ENCODE peak calls at places on chromosomes 2 and 18, in five cellular contexts. W is GM12865, J is body of pancreas, X is PC-9, A is AG09309. U is an unnamed sample.

GRCh38 chr18:12066910-12067511 is 26.6 kb upstream of the ANKRD62 start:
- DNase-seq in J (no peak), A (no peak), W (no peak), X (no peak), U (no peak)

GRCh38 chr2:212076456-212076855 is 462.1 kb downstream of the ERBB4 start:
- DNase-seq in A (no peak), W (no peak), J (no peak), X (no peak), U (no peak)

GRCh38 chr2:232058063-232058877 is 96.8 kb downstream of the DIS3L2 start:
- DNase-seq in X (no peak), J (no peak), A (no peak), W (peak; percentile 12), U (no peak)

GRCh38 chr2:12106440-12107080 is 360.1 kb downstream of the LPIN1 start:
- DNase-seq in W (peak; percentile 43), A (peak; percentile 91), X (peak; percentile 84), J (peak; percentile 13), U (peak; percentile 95)

GRCh38 chr2:180208841-180209240 is 201.7 kb upstream of the CWC22 start:
- DNase-seq in X (no peak), W (no peak), A (no peak), J (no peak), U (no peak)

GRCh38 chr2:228657807-228658402 is 476.4 kb upstream of the SPHKAP start:
- DNase-seq in J (no peak), A (no peak), W (peak; percentile 50), X (peak; percentile 1), U (no peak)

GRCh38 chr2:227906991-227907390 is 35.6 kb downstream of the DAW1 start:
- DNase-seq in W (no peak), J (no peak), X (no peak), A (no peak), U (no peak)

GRCh38 chr2:70143314-70144150 is 47.3 kb downstream of the C2orf42 start:
- DNase-seq in A (no peak), J (peak; percentile 64), W (peak; percentile 80), X (peak; percentile 58), U (no peak)

GRCh38 chr2:46506131-46506706 is 26.9 kb downstream of the TMEM247 start:
- DNase-seq in J (no peak), A (no peak), X (no peak), W (no peak), U (no peak)

GRCh38 chr2:183059561-183059960 is 19.0 kb upstream of the DUSP19 start:
- DNase-seq in A (no peak), J (no peak), W (no peak), X (no peak), U (peak; percentile 73)

GRCh38 chr2:145623136-145623535 is 1103.2 kb upstream of the ZEB2 start:
- DNase-seq in J (no peak), X (peak; percentile 30), A (peak; percentile 35), W (no peak), U (no peak)

GRCh38 chr2:88190808-88191721 is 20.9 kb downstream of the THNSL2 start:
- DNase-seq in A (no peak), W (peak; percentile 48), J (peak; percentile 46), X (peak; percentile 33), U (no peak)

GRCh38 chr2:80126596-80127189 is 177.9 kb downstream of the LRRTM1 start:
- DNase-seq in W (no peak), J (no peak), X (no peak), A (peak; percentile 7), U (peak; percentile 10)

GRCh38 chr2:72863046-72863445 is 24.2 kb upstream of the SPR start:
- DNase-seq in X (no peak), W (no peak), A (no peak), J (no peak), U (no peak)

GRCh38 chr2:20594957-20595356 is 55.9 kb downstream of the HS1BP3 start:
- DNase-seq in J (peak; percentile 6), W (no peak), A (no peak), X (no peak), U (no peak)

GRCh38 chr2:72915076-72915906 is 2.0 kb upstream of the EMX1 start:
- DNase-seq in X (no peak), J (no peak), A (no peak), W (no peak), U (no peak)

GRCh38 chr2:184692137-184692734 is 93.9 kb downstream of the ZNF804A start:
- DNase-seq in X (no peak), A (no peak), J (no peak), W (no peak), U (no peak)

GRCh38 chr2:223538920-223539440 is 63.2 kb downstream of the SCG2 start:
- DNase-seq in J (no peak), A (no peak), X (no peak), W (no peak), U (no peak)
- H3K4me3 ChIP-seq in J (no peak overlapping the region), A (no peak overlapping the region), X (no peak overlapping the region), W (no peak overlapping the region), U (no peak overlapping the region)

DNA sequence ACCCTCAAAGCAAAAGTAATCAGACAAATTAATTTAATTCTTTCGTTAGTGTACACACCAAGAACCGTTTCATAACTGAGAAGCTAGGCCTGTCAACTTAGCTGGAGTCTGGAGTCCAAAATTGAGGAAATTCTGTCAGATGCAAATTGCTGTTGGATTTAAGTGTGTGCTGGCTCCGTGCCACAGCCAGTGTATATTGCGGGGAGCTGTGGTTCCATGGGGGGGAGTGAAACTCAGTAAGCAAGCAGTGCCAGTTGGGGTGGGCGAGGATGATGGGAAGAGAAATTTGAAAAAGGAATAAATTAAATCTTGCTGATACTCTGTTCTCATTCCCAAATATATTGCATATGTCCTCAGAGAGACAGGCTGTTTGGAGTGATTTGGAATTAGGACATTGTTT is 4.0 kb downstream of the ARPC2 start:
- DNase-seq in W (no peak), A (no peak), X (no peak), J (no peak), U (no peak)
- H3K4me3 ChIP-seq in W (no peak overlapping the region), A (no peak overlapping the region), X (no peak overlapping the region), J (no peak overlapping the region), U (no peak overlapping the region)

DNA sequence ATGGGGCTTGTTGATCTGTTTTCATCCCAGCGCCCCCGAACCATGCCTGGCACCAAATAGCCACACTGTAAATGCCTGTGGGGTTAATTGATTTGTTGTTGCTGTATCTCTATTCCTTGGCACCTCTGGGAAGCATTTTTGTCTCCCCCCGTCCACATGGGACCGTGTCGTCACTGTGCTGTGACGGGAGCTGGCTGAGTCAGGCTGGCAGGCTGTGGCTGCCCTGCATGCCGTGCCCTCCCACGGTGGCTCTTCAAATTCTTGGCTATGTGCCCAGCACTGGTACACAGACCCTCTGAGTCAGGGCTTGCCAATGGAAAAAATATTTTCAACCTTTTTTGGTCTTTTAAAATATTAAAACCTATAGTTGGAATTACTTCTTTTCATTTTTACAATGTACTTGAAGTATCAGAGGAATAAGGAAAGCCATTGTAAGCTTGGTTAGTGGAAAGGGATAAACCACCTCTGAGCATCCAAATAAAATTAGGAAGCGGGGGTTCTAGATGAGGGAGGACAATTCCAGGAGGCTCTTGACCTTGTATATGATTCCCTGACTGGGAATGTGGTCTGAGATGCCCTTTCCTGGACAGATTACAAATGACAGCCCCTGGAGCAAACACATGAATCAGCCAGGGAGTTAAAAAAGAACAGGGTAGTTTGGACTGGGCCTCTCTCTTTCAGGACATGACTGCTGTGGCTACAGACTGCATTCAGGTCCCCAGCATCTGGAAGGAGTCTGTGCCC is 59.4 kb downstream of the DGKD start:
- DNase-seq in J (peak; percentile 67), W (no peak), A (no peak), X (peak; percentile 93), U (no peak)
- H3K4me3 ChIP-seq in J (no peak overlapping the region), W (no peak overlapping the region), A (no peak overlapping the region), X (peak overlapping the region; percentile 18), U (no peak overlapping the region)

DNA sequence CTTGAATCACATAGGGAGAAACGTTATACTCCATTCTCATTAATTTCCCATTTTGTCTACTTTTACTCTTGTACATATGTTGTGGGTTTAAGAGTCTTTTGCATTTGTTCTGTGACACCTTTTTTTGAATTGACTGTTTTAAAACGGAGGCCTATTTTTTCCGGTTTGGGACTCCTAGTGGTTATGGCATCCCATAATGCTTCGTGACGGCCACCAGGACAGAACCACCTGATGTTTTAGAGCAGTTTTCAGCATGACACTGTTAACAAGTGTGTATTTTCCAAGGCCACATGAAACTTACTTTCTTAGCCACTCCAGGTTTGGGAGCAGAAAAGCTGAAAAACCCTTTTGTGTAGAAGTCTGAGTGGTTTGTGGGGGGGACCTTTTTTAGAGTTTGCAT is 8.4 kb downstream of the SOX11 start:
- DNase-seq in W (no peak), X (no peak), J (no peak), A (no peak), U (no peak)
- H3K4me3 ChIP-seq in W (no peak overlapping the region), X (no peak overlapping the region), J (no peak overlapping the region), A (no peak overlapping the region), U (no peak overlapping the region)

DNA sequence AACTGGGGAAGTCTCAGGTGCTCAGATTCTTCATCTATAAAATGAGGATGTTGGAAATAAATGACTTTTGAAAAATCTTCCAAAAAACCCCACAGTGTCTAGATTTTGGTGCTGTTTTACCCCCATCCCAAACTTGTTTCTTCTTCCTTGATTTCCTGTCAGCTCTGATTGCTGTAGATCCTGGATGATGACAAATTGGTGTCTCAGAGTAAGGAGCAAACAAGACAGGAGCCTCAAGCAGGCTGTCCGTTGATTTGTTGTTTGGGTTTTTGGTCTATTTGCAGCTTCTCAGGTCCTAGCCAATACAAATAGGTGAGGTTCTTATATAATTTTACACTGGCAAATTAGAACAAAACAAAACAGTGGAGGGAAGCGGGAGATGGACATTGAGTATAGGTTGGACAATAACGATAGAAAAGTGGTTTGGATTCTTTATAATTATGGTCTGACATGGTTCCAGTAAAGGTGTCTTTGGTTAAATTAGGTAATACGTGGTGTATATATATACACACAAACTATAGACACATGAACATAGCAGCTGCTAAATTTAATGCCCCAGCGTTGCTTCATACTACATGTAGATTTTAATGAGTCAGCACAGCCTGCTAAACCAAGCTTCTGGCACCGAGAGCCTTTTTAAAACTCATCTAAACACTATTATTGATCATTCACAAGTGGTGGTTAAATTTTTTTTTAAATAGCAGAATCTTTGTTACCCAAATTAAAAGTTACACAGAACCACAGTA is 142.5 kb downstream of the FMNL2 start:
- DNase-seq in J (no peak), X (no peak), W (no peak), A (no peak), U (no peak)
- H3K4me3 ChIP-seq in J (no peak overlapping the region), X (no peak overlapping the region), W (no peak overlapping the region), A (no peak overlapping the region), U (no peak overlapping the region)

DNA sequence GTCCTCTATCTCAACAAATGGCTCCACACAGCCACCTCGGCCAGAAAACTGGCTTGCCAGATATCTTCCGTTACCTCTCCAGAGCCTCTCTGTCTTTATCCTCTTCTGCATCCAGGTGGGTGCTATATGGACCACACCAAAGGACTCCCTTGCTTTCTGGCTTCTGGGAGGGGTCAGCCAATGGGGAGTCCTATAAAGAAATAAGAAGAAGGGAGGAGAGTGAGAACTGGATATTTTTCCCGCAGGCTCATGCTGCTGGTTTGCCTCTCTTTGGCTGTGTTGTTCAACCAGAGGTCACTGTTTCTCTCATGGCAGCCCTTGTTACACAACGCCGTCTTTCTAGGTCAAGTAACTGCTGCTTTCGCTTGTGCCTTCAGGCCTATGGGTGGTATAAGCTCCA is 72.7 kb downstream of the POLE4 start:
- DNase-seq in X (no peak), W (no peak), J (no peak), A (no peak), U (no peak)
- H3K4me3 ChIP-seq in X (no peak overlapping the region), W (no peak overlapping the region), J (no peak overlapping the region), A (no peak overlapping the region), U (no peak overlapping the region)